ENCODE peak calls at places on chromosomes 2 and 18, in six cellular contexts. Q, L, N, C, E and G are unnamed samples.

GRCh38 chr18:41731887-41732286 is 223.1 kb upstream of the PIK3C3 start:
- DNase-seq in C (no peak), N (peak), L (no peak), Q (no peak), E (no peak), G (no peak)

GRCh38 chr2:238295144-238296112 is 7.0 kb upstream of the PER2 start:
- DNase-seq in Q (no peak), E (no peak), L (no peak), N (no peak), C (no peak), G (no peak)

GRCh38 chr18:53478155-53478554 is 746.3 kb downstream of the MBD2 start:
- DNase-seq in Q (no peak), C (no peak), N (no peak), E (no peak), L (no peak), G (no peak)

GRCh38 chr2:201904529-201905420 is 98.4 kb downstream of the CDK15 start:
- DNase-seq in C (no peak), N (no peak), Q (peak), L (peak), E (no peak), G (no peak)

GRCh38 chr18:49178736-49179135 is 228.0 kb upstream of the SMAD7 start:
- DNase-seq in Q (no peak), L (peak), C (no peak), N (peak), E (no peak), G (no peak)

GRCh38 chr2:189466656-189467055 is 25.4 kb downstream of the WDR75 start:
- DNase-seq in C (no peak), N (peak), Q (no peak), L (peak), E (peak), G (no peak)

GRCh38 chr2:180656455-180656847 is 324.0 kb upstream of the UBE2E3 start:
- DNase-seq in Q (no peak), C (no peak), E (no peak), L (peak), N (peak), G (no peak)

GRCh38 chr2:54122939-54123338 is 7.5 kb downstream of the ACYP2 start:
- DNase-seq in L (peak), N (peak), E (peak), Q (no peak), C (no peak), G (no peak)

GRCh38 chr2:128360711-128361110 is 42.0 kb upstream of the HS6ST1 start:
- DNase-seq in C (no peak), E (no peak), L (no peak), N (no peak), Q (no peak), G (no peak)

GRCh38 chr2:143261986-143262784 is 133.0 kb downstream of the ARHGAP15 start:
- DNase-seq in Q (peak), E (no peak), N (peak), C (no peak), L (no peak), G (no peak)

GRCh38 chr18:57311472-57311871 is 40.9 kb upstream of the ST8SIA3 start:
- DNase-seq in L (no peak), C (no peak), N (no peak), E (no peak), Q (no peak), G (no peak)

GRCh38 chr18:78087338-78087737 is 837.7 kb downstream of the GALR1 start:
- DNase-seq in Q (no peak), N (no peak), C (no peak), L (no peak), E (no peak), G (no peak)
- TF ChIP-seq CTCF in Q (no peak), N (no peak), C (no peak), L (no peak), E (no peak), G (no peak)

DNA sequence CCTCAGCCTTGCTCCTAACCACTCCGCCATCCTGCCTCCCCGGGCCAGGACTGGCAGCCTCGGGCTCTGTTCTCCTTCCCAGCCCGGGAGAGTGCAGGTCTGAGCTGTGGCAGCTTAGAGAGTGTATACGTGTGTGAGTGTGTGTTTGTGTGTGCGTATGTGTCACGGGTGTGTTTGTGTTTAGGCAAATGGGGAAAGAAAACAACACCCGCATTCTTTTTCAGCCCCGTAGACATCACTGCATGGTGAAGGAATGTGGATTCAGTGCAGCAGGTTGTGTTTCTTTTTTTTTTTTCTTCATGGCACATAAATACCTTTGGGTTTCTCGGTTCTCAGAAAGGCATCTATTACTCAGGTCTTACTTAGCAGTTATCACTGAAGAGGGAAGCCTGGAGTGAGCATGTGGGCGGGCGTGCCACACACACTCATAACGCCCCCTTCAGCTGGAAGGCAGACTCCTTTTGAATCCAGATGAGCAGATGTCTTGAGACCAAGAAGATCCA is 44.2 kb downstream of the GLI2 start:
- DNase-seq in N (peak), L (peak), E (peak), Q (no peak), C (no peak), G (no peak)
- TF ChIP-seq CTCF in N (peak), L (peak), E (peak), Q (no peak), C (no peak), G (no peak)

DNA sequence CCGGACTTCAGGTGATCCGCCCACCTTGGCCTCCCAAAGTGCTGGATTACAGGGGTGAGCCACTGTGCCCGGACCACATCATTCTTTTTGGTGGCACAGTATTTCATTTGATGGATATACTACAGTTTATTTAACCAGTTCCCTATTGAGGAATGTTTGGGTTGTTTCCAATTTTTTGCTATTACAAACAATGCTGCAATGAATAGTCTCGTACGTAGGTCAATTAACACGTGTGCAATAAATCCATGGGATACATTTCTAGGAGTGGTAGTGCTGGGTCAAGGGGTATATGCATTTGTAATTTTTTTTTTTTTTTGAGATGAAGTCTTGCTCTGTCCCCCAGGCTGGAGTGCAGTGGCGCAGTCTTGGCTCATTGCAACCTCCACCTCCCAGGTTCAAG is 28.4 kb upstream of the XPO1 start:
- DNase-seq in Q (no peak), C (no peak), E (no peak), L (no peak), N (no peak), G (no peak)
- TF ChIP-seq CTCF in Q (no peak), C (no peak), E (no peak), L (no peak), N (no peak), G (no peak)

GRCh38 chr2:148666555-148666954 is 22.0 kb downstream of the EPC2 start:
- DNase-seq in Q (no peak), C (no peak), E (no peak), L (no peak), N (peak), G (no peak)

GRCh38 chr2:148664229-148664628 is 19.7 kb downstream of the EPC2 start:
- DNase-seq in E (no peak), C (no peak), N (no peak), L (no peak), Q (no peak), G (no peak)

GRCh38 chr2:148670773-148671172 is 26.2 kb downstream of the EPC2 start:
- DNase-seq in L (no peak), Q (no peak), C (no peak), E (no peak), N (peak), G (no peak)

DNA sequence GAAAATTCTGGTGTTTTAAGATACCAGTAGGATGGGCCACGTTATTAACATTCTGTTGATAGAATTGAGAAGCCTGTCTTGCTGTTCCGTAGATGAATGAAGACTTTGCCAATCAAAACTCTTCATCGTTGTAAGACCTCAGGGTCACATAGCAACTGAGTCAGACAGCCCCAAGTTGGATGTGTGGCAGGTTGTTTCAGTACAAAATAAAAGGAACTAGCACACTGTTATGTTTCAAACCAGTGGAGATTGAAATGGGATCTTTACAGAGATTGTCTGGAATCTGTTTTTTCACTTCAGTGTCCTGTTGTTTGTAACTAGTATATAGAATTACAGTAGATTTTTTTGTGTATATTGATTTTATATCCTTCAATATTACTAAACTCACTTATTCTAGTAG is 22.6 kb downstream of the EPC2 start:
- DNase-seq in N (no peak), E (no peak), C (no peak), Q (no peak), L (no peak), G (no peak)
- TF ChIP-seq CTCF in N (no peak), E (no peak), C (no peak), Q (no peak), L (no peak), G (no peak)